ENCODE peak calls at places on chromosomes 6 and 20, in seven cellular contexts. A, G, P, Y, M, H and K are unnamed samples.

GRCh38 chr20:57391439-57392129 is 388 bp downstream of the RBM38 start:
- DNase-seq in Y (no peak), H (no peak), A (peak; percentile 46), P (no peak), G (peak; percentile 15), M (peak; percentile 90), K (no peak)

GRCh38 chr6:84095156-84095555 is 61.6 kb downstream of the MRAP2 start:
- DNase-seq in M (no peak), P (no peak), A (no peak), G (no peak), Y (no peak), H (no peak), K (no peak)

GRCh38 chr6:33172307-33173227 is 19.7 kb downstream of the COL11A2 start:
- DNase-seq in G (peak; percentile 43), M (no peak), H (peak; percentile 71), A (no peak), P (no peak), Y (peak; percentile 31), K (no peak)

GRCh38 chr6:17930321-17930993 is 57.0 kb downstream of the KIF13A start:
- DNase-seq in M (no peak), P (no peak), Y (peak; percentile 23), A (no peak), H (no peak), G (peak; percentile 48), K (no peak)

GRCh38 chr6:157019115-157019628 is 242.0 kb downstream of the ARID1B start:
- DNase-seq in G (no peak), A (peak; percentile 17), P (no peak), M (no peak), H (no peak), Y (peak; percentile 17), K (no peak)

GRCh38 chr20:3788685-3789155 is 2.2 kb upstream of the CENPB start:
- DNase-seq in G (no peak), H (no peak), Y (no peak), P (no peak), A (no peak), M (no peak), K (no peak)

GRCh38 chr6:42236680-42237473 is 19.2 kb upstream of the MRPS10 start:
- DNase-seq in P (no peak), M (no peak), G (no peak), A (no peak), H (no peak), Y (no peak), K (no peak)

GRCh38 chr20:20173269-20173668 is 120.9 kb downstream of the CFAP61 start:
- DNase-seq in A (no peak), H (no peak), Y (no peak), P (no peak), G (no peak), M (no peak), K (no peak)

GRCh38 chr20:25340380-25340779 is 50.3 kb downstream of the ABHD12 start:
- DNase-seq in M (no peak), Y (no peak), G (no peak), A (no peak), P (no peak), H (no peak), K (no peak)

GRCh38 chr20:5831539-5832237 is 81.5 kb downstream of the SHLD1 start:
- DNase-seq in G (no peak), Y (no peak), H (no peak), A (no peak), P (no peak), M (no peak), K (no peak)

GRCh38 chr20:33209789-33210188 is 7.4 kb upstream of the BPIFA3 start:
- DNase-seq in M (no peak), H (peak; percentile 87), P (peak; percentile 14), Y (peak; percentile 49), G (peak; percentile 63), A (peak; percentile 64), K (peak; percentile 46)

GRCh38 chr20:45346851-45347250 is 1.4 kb downstream of the SDC4 start:
- DNase-seq in M (no peak), G (no peak), A (no peak), H (no peak), Y (no peak), P (no peak), K (no peak)

GRCh38 chr6:36977470-36977941 is 8.5 kb downstream of the MTCH1 start:
- DNase-seq in P (no peak), G (peak; percentile 25), A (no peak), Y (peak; percentile 42), M (peak; percentile 66), H (peak; percentile 40), K (no peak)

GRCh38 chr6:33856034-33856590 is 52.3 kb upstream of the MLN start:
- DNase-seq in H (no peak), G (no peak), P (no peak), A (no peak), Y (no peak), M (no peak), K (no peak)

GRCh38 chr6:159168536-159169192 is 536 bp upstream of the FNDC1 start:
- DNase-seq in M (peak; percentile 76), Y (peak; percentile 47), P (no peak), H (peak; percentile 79), G (peak; percentile 53), A (no peak), K (no peak)
- TF ChIP-seq CTCF in M (no peak), Y (peak; percentile 30), P (no peak), H (peak; percentile 32), G (peak; percentile 22), A (no peak), K (no peak)

GRCh38 chr20:42484335-42484734 is 705.4 kb downstream of the PTPRT start:
- DNase-seq in G (peak; percentile 67), Y (peak; percentile 17), P (peak; percentile 22), A (no peak), H (no peak), M (no peak), K (no peak)

GRCh38 chr20:42485566-42485965 is 704.1 kb downstream of the PTPRT start:
- DNase-seq in H (no peak), G (no peak), M (no peak), P (no peak), A (no peak), Y (no peak), K (no peak)

GRCh38 chr20:42484790-42485365 is 704.8 kb downstream of the PTPRT start:
- DNase-seq in Y (no peak), A (no peak), P (no peak), M (no peak), G (no peak), H (no peak), K (no peak)

GRCh38 chr20:42482808-42483207 is 706.9 kb downstream of the PTPRT start:
- DNase-seq in H (no peak), G (no peak), P (no peak), M (no peak), Y (no peak), A (no peak), K (no peak)

GRCh38 chr20:42483694-42484303 is 705.9 kb downstream of the PTPRT start:
- DNase-seq in Y (no peak), A (peak; percentile 15), P (no peak), M (no peak), H (peak; percentile 91), G (no peak), K (no peak)
- TF ChIP-seq CTCF in Y (peak; percentile 16), A (peak; percentile 37), P (peak; percentile 13), M (no peak), H (peak; percentile 80), G (peak; percentile 18), K (no peak)

DNA sequence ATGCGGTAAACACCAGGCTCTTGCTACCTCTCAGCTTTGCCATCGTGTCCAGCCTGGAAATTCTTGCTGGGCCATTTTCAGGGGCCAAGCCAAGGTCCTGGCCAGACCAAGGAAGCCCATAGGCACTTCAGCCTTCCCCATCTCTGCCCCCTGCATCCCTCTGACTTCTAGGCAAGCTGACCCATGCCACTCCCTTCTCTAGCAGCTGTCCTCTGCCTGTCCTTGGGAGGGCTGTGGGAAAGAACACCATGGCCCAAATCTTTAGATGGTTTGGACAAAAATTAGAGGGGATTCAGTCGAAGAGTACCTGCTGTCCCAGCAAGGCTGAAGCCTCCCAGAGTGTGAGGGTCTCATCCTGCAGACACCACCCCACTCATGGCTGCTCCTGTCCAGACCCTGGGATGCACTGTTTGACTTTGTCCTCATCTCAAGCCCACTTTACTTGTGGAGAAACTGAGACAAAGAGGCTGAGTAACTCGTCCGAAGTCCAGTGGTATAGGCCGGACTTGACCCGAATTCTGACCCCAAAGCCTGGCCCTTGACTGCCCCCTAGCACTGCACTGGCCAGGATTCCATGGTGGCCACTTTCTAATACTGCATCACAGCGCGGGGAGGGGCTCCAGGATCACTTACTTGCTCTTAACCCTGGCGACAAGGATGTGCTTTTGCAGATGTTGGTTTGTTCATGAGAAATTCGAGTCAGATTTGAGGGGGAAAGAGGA is 22.4 kb upstream of the STX16 start:
- DNase-seq in A (no peak), Y (no peak), P (no peak), H (no peak), M (no peak), G (no peak), K (no peak)
- TF ChIP-seq CTCF in A (no peak), Y (no peak), P (no peak), H (no peak), M (no peak), G (no peak), K (no peak)

GRCh38 chr20:9352740-9353139 is 161.7 kb upstream of the LAMP5 start:
- DNase-seq in Y (no peak), H (no peak), P (no peak), A (peak; percentile 15), M (no peak), G (no peak), K (no peak)

GRCh38 chr20:9353916-9354276 is 160.5 kb upstream of the LAMP5 start:
- DNase-seq in M (no peak), G (peak; percentile 68), Y (peak; percentile 44), A (no peak), H (no peak), P (no peak), K (no peak)

GRCh38 chr20:9354579-9354978 is 159.8 kb upstream of the LAMP5 start:
- DNase-seq in P (no peak), H (no peak), G (no peak), Y (no peak), A (no peak), M (no peak), K (no peak)

GRCh38 chr20:9349256-9349655 is 165.1 kb upstream of the LAMP5 start:
- DNase-seq in M (no peak), Y (no peak), G (no peak), P (no peak), H (no peak), A (no peak), K (no peak)

DNA sequence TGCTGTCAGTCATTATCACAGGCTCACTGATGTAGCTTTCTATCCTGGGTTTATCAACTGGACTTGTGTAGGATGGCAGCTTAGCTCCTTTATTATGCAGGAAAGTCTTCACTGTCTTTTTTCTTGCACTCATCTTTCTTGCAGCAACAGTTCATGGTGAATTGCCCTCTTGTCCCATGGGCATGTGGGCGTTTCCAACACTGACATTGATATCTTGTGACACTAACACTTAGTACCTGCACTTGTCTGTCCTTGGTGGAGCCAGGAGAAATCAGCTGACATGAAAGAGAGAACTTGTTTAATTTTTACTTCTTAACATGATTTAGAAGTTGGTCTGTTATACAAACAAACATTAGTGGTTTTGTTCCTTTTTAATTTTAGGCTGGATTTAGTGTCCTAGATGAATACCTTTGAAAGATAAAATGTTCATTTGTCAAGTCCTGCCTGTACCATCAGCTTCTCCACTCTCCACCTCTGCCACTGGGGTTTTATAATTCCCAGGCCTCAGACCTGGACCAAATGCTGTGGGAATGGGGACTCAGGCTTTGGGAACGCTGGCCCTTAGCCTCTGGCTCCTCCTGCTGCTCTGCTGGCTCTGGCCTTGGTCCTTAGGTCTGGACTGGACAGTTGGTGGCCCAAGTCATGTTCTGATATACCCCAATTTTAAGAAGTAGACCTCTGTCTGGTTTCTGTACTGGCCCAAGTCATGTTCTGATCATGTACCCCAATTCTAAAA is 161.0 kb upstream of the LAMP5 start:
- DNase-seq in G (no peak), H (no peak), M (no peak), P (no peak), A (no peak), Y (peak; percentile 11), K (no peak)
- TF ChIP-seq CTCF in G (peak; percentile 3), H (no peak), M (no peak), P (no peak), A (no peak), Y (peak; percentile 10), K (no peak)